ENCODE peak calls at places on chromosomes 2 and 18, in ten cellular contexts. One of them, this sample, is unnamed.

GRCh38 chr2:173631123-173631450 is 276.4 kb downstream of the CDCA7 start:
- DNase-seq in dorsolateral prefrontal cortex: no peak
- DNase-seq in fibroblast of lung: peak
- DNase-seq in SK-N-SH: no peak
- DNase-seq in glutamatergic neuron: peak
- DNase-seq in HCT116: no peak
- DNase-seq in ovary: no peak
- DNase-seq in Peyer's patch: no peak
- DNase-seq in omental fat pad: no peak
- DNase-seq in endothelial cell: no peak
- DNase-seq in this sample: no peak

GRCh38 chr2:71888741-71889445 is 258.8 kb downstream of the CYP26B1 start:
- DNase-seq in omental fat pad: no peak
- DNase-seq in fibroblast of lung: no peak
- DNase-seq in dorsolateral prefrontal cortex: no peak
- DNase-seq in endothelial cell: no peak
- DNase-seq in glutamatergic neuron: no peak
- DNase-seq in HCT116: no peak
- DNase-seq in Peyer's patch: no peak
- DNase-seq in ovary: no peak
- DNase-seq in SK-N-SH: no peak
- DNase-seq in this sample: no peak

GRCh38 chr2:172155752-172156151 is 53.1 kb upstream of the DLX2 start:
- DNase-seq in fibroblast of lung: no peak
- DNase-seq in dorsolateral prefrontal cortex: no peak
- DNase-seq in endothelial cell: no peak
- DNase-seq in omental fat pad: no peak
- DNase-seq in glutamatergic neuron: no peak
- DNase-seq in SK-N-SH: no peak
- DNase-seq in ovary: no peak
- DNase-seq in HCT116: no peak
- DNase-seq in Peyer's patch: no peak
- DNase-seq in this sample: no peak

GRCh38 chr2:102792538-102793208 is 30.8 kb downstream of the TMEM182 start:
- DNase-seq in HCT116: no peak
- DNase-seq in ovary: no peak
- DNase-seq in omental fat pad: no peak
- DNase-seq in SK-N-SH: no peak
- DNase-seq in dorsolateral prefrontal cortex: no peak
- DNase-seq in Peyer's patch: no peak
- DNase-seq in fibroblast of lung: no peak
- DNase-seq in glutamatergic neuron: no peak
- DNase-seq in endothelial cell: no peak
- DNase-seq in this sample: no peak

GRCh38 chr2:216555274-216555673 is 56.6 kb downstream of the RPL37A start:
- DNase-seq in dorsolateral prefrontal cortex: peak
- DNase-seq in SK-N-SH: no peak
- DNase-seq in HCT116: no peak
- DNase-seq in Peyer's patch: no peak
- DNase-seq in ovary: peak
- DNase-seq in glutamatergic neuron: no peak
- DNase-seq in fibroblast of lung: peak
- DNase-seq in endothelial cell: no peak
- DNase-seq in omental fat pad: no peak
- DNase-seq in this sample: no peak

GRCh38 chr2:219639356-219639755 is 11.9 kb downstream of the SLC4A3 start:
- DNase-seq in omental fat pad: no peak
- DNase-seq in Peyer's patch: no peak
- DNase-seq in fibroblast of lung: no peak
- DNase-seq in endothelial cell: no peak
- DNase-seq in HCT116: no peak
- DNase-seq in SK-N-SH: no peak
- DNase-seq in dorsolateral prefrontal cortex: no peak
- DNase-seq in ovary: peak
- DNase-seq in glutamatergic neuron: no peak
- DNase-seq in this sample: no peak

GRCh38 chr2:12928706-12929291 is 212.1 kb downstream of the TRIB2 start:
- DNase-seq in HCT116: no peak
- DNase-seq in dorsolateral prefrontal cortex: no peak
- DNase-seq in endothelial cell: no peak
- DNase-seq in fibroblast of lung: peak
- DNase-seq in glutamatergic neuron: no peak
- DNase-seq in ovary: no peak
- DNase-seq in Peyer's patch: no peak
- DNase-seq in omental fat pad: no peak
- DNase-seq in SK-N-SH: no peak
- DNase-seq in this sample: no peak

GRCh38 chr2:18104583-18105224 is 226.2 kb downstream of the KCNS3 start:
- DNase-seq in SK-N-SH: peak
- DNase-seq in HCT116: no peak
- DNase-seq in omental fat pad: no peak
- DNase-seq in endothelial cell: no peak
- DNase-seq in glutamatergic neuron: no peak
- DNase-seq in ovary: no peak
- DNase-seq in Peyer's patch: no peak
- DNase-seq in fibroblast of lung: no peak
- DNase-seq in dorsolateral prefrontal cortex: no peak
- DNase-seq in this sample: no peak

GRCh38 chr2:232890536-232890895 is 20.5 kb downstream of the SNORC start:
- DNase-seq in glutamatergic neuron: peak
- DNase-seq in omental fat pad: no peak
- DNase-seq in HCT116: no peak
- DNase-seq in fibroblast of lung: no peak
- DNase-seq in endothelial cell: no peak
- DNase-seq in dorsolateral prefrontal cortex: no peak
- DNase-seq in ovary: peak
- DNase-seq in Peyer's patch: peak
- DNase-seq in SK-N-SH: no peak
- DNase-seq in this sample: no peak

GRCh38 chr2:140657657-140658056 is 1473.2 kb downstream of the LRP1B start:
- DNase-seq in ovary: no peak
- DNase-seq in omental fat pad: no peak
- DNase-seq in Peyer's patch: no peak
- DNase-seq in endothelial cell: no peak
- DNase-seq in SK-N-SH: peak
- DNase-seq in glutamatergic neuron: no peak
- DNase-seq in dorsolateral prefrontal cortex: no peak
- DNase-seq in HCT116: no peak
- DNase-seq in fibroblast of lung: peak
- DNase-seq in this sample: no peak

GRCh38 chr18:28855989-28856388 is 679.1 kb upstream of the CDH2 start:
- DNase-seq in Peyer's patch: no peak
- DNase-seq in endothelial cell: no peak
- DNase-seq in dorsolateral prefrontal cortex: no peak
- DNase-seq in fibroblast of lung: peak
- DNase-seq in SK-N-SH: no peak
- DNase-seq in omental fat pad: no peak
- DNase-seq in ovary: no peak
- DNase-seq in HCT116: no peak
- DNase-seq in glutamatergic neuron: no peak
- DNase-seq in this sample: no peak

GRCh38 chr2:97774425-97774824 is 61.0 kb downstream of the ZAP70 start:
- DNase-seq in ovary: no peak
- DNase-seq in SK-N-SH: no peak
- DNase-seq in Peyer's patch: no peak
- DNase-seq in omental fat pad: no peak
- DNase-seq in dorsolateral prefrontal cortex: no peak
- DNase-seq in fibroblast of lung: peak
- DNase-seq in HCT116: no peak
- DNase-seq in endothelial cell: peak
- DNase-seq in glutamatergic neuron: no peak
- DNase-seq in this sample: peak

GRCh38 chr2:170530284-170530745 is 184.8 kb upstream of the SP5 start:
- DNase-seq in fibroblast of lung: peak
- DNase-seq in Peyer's patch: peak
- DNase-seq in glutamatergic neuron: peak
- DNase-seq in dorsolateral prefrontal cortex: no peak
- DNase-seq in omental fat pad: no peak
- DNase-seq in endothelial cell: no peak
- DNase-seq in SK-N-SH: peak
- DNase-seq in ovary: peak
- DNase-seq in HCT116: no peak
- DNase-seq in this sample: peak
- TF ChIP-seq CTCF in fibroblast of lung: no peak
- TF ChIP-seq CTCF in Peyer's patch: no peak
- TF ChIP-seq CTCF in glutamatergic neuron: no peak
- TF ChIP-seq CTCF in dorsolateral prefrontal cortex: no peak
- TF ChIP-seq CTCF in omental fat pad: no peak
- TF ChIP-seq CTCF in endothelial cell: no peak
- TF ChIP-seq CTCF in SK-N-SH: no peak
- TF ChIP-seq CTCF in ovary: no peak
- TF ChIP-seq CTCF in HCT116: no peak
- TF ChIP-seq CTCF in this sample: peak

GRCh38 chr2:67733517-67733916 is 329.3 kb downstream of the C1D start:
- DNase-seq in fibroblast of lung: peak
- DNase-seq in Peyer's patch: no peak
- DNase-seq in ovary: no peak
- DNase-seq in glutamatergic neuron: peak
- DNase-seq in dorsolateral prefrontal cortex: no peak
- DNase-seq in endothelial cell: peak
- DNase-seq in omental fat pad: no peak
- DNase-seq in HCT116: peak
- DNase-seq in SK-N-SH: peak
- DNase-seq in this sample: no peak
- TF ChIP-seq CTCF in fibroblast of lung: peak
- TF ChIP-seq CTCF in Peyer's patch: peak
- TF ChIP-seq CTCF in ovary: no peak
- TF ChIP-seq CTCF in glutamatergic neuron: peak
- TF ChIP-seq CTCF in dorsolateral prefrontal cortex: peak
- TF ChIP-seq CTCF in endothelial cell: peak
- TF ChIP-seq CTCF in omental fat pad: no peak
- TF ChIP-seq CTCF in HCT116: peak
- TF ChIP-seq CTCF in SK-N-SH: peak
- TF ChIP-seq CTCF in this sample: peak

GRCh38 chr2:101023327-101024107 is 21.4 kb downstream of the RPL31 start:
- DNase-seq in Peyer's patch: no peak
- DNase-seq in ovary: no peak
- DNase-seq in glutamatergic neuron: no peak
- DNase-seq in omental fat pad: no peak
- DNase-seq in dorsolateral prefrontal cortex: no peak
- DNase-seq in endothelial cell: no peak
- DNase-seq in fibroblast of lung: no peak
- DNase-seq in HCT116: no peak
- DNase-seq in SK-N-SH: no peak
- DNase-seq in this sample: no peak

GRCh38 chr2:101030866-101031554 is 28.9 kb downstream of the RPL31 start:
- DNase-seq in dorsolateral prefrontal cortex: no peak
- DNase-seq in Peyer's patch: no peak
- DNase-seq in endothelial cell: no peak
- DNase-seq in SK-N-SH: no peak
- DNase-seq in omental fat pad: no peak
- DNase-seq in glutamatergic neuron: no peak
- DNase-seq in fibroblast of lung: no peak
- DNase-seq in ovary: no peak
- DNase-seq in HCT116: no peak
- DNase-seq in this sample: no peak

GRCh38 chr2:101026923-101027469 is 24.9 kb downstream of the RPL31 start:
- DNase-seq in omental fat pad: no peak
- DNase-seq in fibroblast of lung: no peak
- DNase-seq in ovary: no peak
- DNase-seq in Peyer's patch: no peak
- DNase-seq in SK-N-SH: no peak
- DNase-seq in glutamatergic neuron: no peak
- DNase-seq in dorsolateral prefrontal cortex: no peak
- DNase-seq in HCT116: no peak
- DNase-seq in endothelial cell: no peak
- DNase-seq in this sample: no peak

GRCh38 chr2:101026253-101026701 is 24.2 kb downstream of the RPL31 start:
- DNase-seq in dorsolateral prefrontal cortex: no peak
- DNase-seq in omental fat pad: no peak
- DNase-seq in glutamatergic neuron: no peak
- DNase-seq in HCT116: no peak
- DNase-seq in fibroblast of lung: no peak
- DNase-seq in ovary: no peak
- DNase-seq in SK-N-SH: no peak
- DNase-seq in endothelial cell: no peak
- DNase-seq in Peyer's patch: no peak
- DNase-seq in this sample: no peak

DNA sequence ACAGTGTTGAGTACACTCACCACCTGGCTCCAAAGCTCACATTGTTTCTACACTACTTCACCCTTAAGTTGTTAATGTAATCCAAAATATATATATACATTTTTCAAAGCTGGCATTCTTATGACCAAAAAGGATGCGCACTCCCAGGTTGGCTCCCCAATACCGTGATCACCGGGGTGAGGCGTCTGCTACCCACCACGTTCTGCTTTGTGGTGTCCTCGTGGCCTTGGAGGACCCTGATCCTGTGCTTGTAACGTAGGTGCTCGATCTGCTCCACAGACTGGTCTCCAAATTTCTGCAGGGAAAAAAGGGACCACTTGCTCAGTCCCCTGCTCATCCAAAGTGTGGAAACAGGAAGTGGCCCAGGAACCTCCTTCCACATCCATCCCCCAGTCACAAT is 25.8 kb downstream of the RPL31 start:
- DNase-seq in HCT116: no peak
- DNase-seq in fibroblast of lung: no peak
- DNase-seq in glutamatergic neuron: no peak
- DNase-seq in dorsolateral prefrontal cortex: no peak
- DNase-seq in ovary: no peak
- DNase-seq in Peyer's patch: no peak
- DNase-seq in SK-N-SH: no peak
- DNase-seq in endothelial cell: no peak
- DNase-seq in omental fat pad: no peak
- DNase-seq in this sample: no peak
- TF ChIP-seq CTCF in HCT116: no peak
- TF ChIP-seq CTCF in fibroblast of lung: no peak
- TF ChIP-seq CTCF in glutamatergic neuron: no peak
- TF ChIP-seq CTCF in dorsolateral prefrontal cortex: no peak
- TF ChIP-seq CTCF in ovary: no peak
- TF ChIP-seq CTCF in Peyer's patch: no peak
- TF ChIP-seq CTCF in SK-N-SH: no peak
- TF ChIP-seq CTCF in endothelial cell: no peak
- TF ChIP-seq CTCF in omental fat pad: no peak
- TF ChIP-seq CTCF in this sample: no peak

DNA sequence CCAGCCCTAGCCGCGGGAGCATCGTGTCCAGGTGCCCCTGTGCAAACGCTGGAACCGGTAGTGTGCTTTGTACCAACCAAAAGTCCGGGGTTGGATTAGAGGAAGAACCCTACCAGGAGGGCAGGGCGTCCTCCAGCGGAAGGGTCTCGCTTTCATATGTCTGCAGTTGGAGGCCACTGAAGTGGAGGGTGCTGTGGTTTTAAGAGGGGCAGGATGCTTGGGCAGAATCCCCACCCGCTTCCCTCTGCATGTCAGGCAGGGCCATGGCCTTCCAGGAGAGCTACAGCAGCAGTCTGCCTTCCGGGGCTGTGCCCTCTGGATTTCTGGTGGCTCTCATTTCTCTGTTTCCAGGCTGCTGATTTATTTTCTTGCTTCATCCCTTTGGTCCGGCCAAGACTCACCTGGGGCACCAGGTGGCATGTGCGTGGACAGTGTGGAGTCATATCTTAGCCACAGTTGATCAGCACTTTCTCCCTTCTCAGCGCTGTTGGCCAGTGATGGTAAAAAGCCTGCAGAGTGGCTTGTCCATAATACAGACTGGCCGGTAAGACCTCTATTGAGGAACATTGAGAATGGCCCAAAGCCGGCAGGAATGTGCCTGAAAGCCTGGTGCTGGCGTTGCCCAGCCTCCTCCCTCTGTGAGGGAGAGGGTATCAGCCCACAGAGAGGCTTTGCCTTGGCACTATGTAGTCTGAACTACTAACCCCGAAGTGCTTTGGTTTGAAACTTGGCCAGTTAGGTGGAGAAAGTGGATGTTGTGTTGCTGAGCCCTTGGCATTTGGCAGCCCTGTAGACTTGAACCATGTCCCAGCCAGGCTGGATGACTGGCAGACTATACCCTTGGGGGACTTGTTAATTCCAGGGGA is 1.8 kb downstream of the AGAP1 start:
- DNase-seq in ovary: no peak
- DNase-seq in endothelial cell: no peak
- DNase-seq in fibroblast of lung: no peak
- DNase-seq in SK-N-SH: no peak
- DNase-seq in Peyer's patch: no peak
- DNase-seq in glutamatergic neuron: no peak
- DNase-seq in dorsolateral prefrontal cortex: no peak
- DNase-seq in omental fat pad: no peak
- DNase-seq in HCT116: no peak
- DNase-seq in this sample: no peak
- TF ChIP-seq CTCF in ovary: no peak
- TF ChIP-seq CTCF in endothelial cell: no peak
- TF ChIP-seq CTCF in fibroblast of lung: no peak
- TF ChIP-seq CTCF in SK-N-SH: no peak
- TF ChIP-seq CTCF in Peyer's patch: no peak
- TF ChIP-seq CTCF in glutamatergic neuron: no peak
- TF ChIP-seq CTCF in dorsolateral prefrontal cortex: no peak
- TF ChIP-seq CTCF in omental fat pad: no peak
- TF ChIP-seq CTCF in HCT116: no peak
- TF ChIP-seq CTCF in this sample: no peak

This sample was measured in progenitor cell of endocrine pancreas.